ENCODE peak calls at places on chromosomes 1 and 21, in five cellular contexts. L is RCC 7860, G is AG04450, R is fibroblast of the conjunctiva, P is pancreas. F is an unnamed sample.

GRCh38 chr21:15967661-15968060 is 237.9 kb downstream of the USP25 start:
- DNase-seq in L (peak; percentile 72), G (no peak), R (no peak), P (no peak), F (no peak)

GRCh38 chr1:45364294-45364693 is 24.1 kb upstream of the MUTYH start:
- DNase-seq in L (no peak), G (no peak), R (no peak), P (no peak), F (no peak)

GRCh38 chr1:145720556-145720877 is 1.2 kb downstream of the CD160 start:
- DNase-seq in L (peak; percentile 94), G (peak; percentile 59), R (no peak), P (no peak), F (no peak)

GRCh38 chr1:18396247-18396646 is 84.5 kb upstream of the KLHDC7A start:
- DNase-seq in L (peak; percentile 35), G (no peak), R (no peak), P (no peak), F (no peak)

GRCh38 chr21:41777934-41778815 is 11.3 kb upstream of the RIPK4 start:
- DNase-seq in L (peak; percentile 67), G (peak; percentile 30), R (peak; percentile 74), P (peak; percentile 85), F (peak; percentile 59)

GRCh38 chr1:234965128-234965527 is 163.5 kb downstream of the TOMM20 start:
- DNase-seq in L (no peak), G (no peak), R (no peak), P (no peak), F (no peak)

GRCh38 chr1:243542726-243543415 is 287.0 kb downstream of the SDCCAG8 start:
- DNase-seq in L (no peak), G (no peak), R (no peak), P (no peak), F (no peak)

GRCh38 chr1:89800718-89801117 is 20.1 kb upstream of the LRRC8D start:
- DNase-seq in L (no peak), G (no peak), R (no peak), P (no peak), F (no peak)

GRCh38 chr1:81430955-81431646 is 369.6 kb upstream of the ADGRL2 start:
- DNase-seq in L (no peak), G (no peak), R (no peak), P (no peak), F (no peak)

GRCh38 chr1:35177237-35177786 is 15.6 kb downstream of the SFPQ start:
- DNase-seq in L (no peak), G (no peak), R (no peak), P (no peak), F (no peak)

GRCh38 chr1:25065246-25066238 is 135.5 kb upstream of the RUNX3 start:
- DNase-seq in L (no peak), G (no peak), R (no peak), P (no peak), F (no peak)

GRCh38 chr21:45898028-45898350 is 83.6 kb upstream of the COL6A1 start:
- DNase-seq in L (no peak), G (no peak), R (no peak), P (no peak), F (no peak)

GRCh38 chr1:184380468-184380867 is 6.4 kb upstream of the C1orf21 start:
- DNase-seq in L (no peak), G (no peak), R (no peak), P (no peak), F (no peak)

GRCh38 chr1:156295391-156295947 is at the start of gene GLMP:
- DNase-seq in L (no peak), G (no peak), R (peak; percentile 49), P (peak; percentile 77), F (peak; percentile 71)

GRCh38 chr1:19309123-19309813 is 2.7 kb downstream of the AKR7A2 start:
- DNase-seq in L (peak; percentile 47), G (peak; percentile 72), R (peak; percentile 57), P (no peak), F (no peak)

GRCh38 chr1:35506960-35507901 is 50.0 kb downstream of the KIAA0319L start:
- DNase-seq in L (no peak), G (no peak), R (no peak), P (no peak), F (no peak)

GRCh38 chr1:92820551-92820950 is 11.3 kb upstream of the RPL5 start:
- DNase-seq in L (no peak), G (no peak), R (no peak), P (no peak), F (no peak)

GRCh38 chr1:101190441-101190840 is 46.4 kb upstream of the S1PR1 start:
- DNase-seq in L (peak; percentile 83), G (no peak), R (no peak), P (no peak), F (no peak)

GRCh38 chr1:109290998-109291397 is 8.1 kb upstream of the PSRC1 start:
- DNase-seq in L (no peak), G (no peak), R (no peak), P (no peak), F (no peak)

GRCh38 chr1:15384301-15384901 is 25.3 kb upstream of the EFHD2 start:
- DNase-seq in L (no peak), G (no peak), R (no peak), P (no peak), F (no peak)

GRCh38 chr1:96357132-96357531 is 364.5 kb upstream of the PTBP2 start:
- DNase-seq in L (no peak), G (no peak), R (no peak), P (no peak), F (no peak)

GRCh38 chr1:152495066-152495675 is 15.4 kb upstream of the LCE5A start:
- DNase-seq in L (peak; percentile 11), G (no peak), R (no peak), P (no peak), F (no peak)

GRCh38 chr1:92085727-92086126 is 5.6 kb downstream of the BTBD8 start:
- DNase-seq in L (no peak), G (no peak), R (no peak), P (no peak), F (no peak)

GRCh38 chr1:93670141-93670540 is 11.5 kb downstream of the BCAR3 start:
- DNase-seq in L (peak; percentile 74), G (no peak), R (peak; percentile 65), P (no peak), F (no peak)

GRCh38 chr1:230189276-230190183 is 122.5 kb downstream of the GALNT2 start:
- DNase-seq in L (no peak), G (no peak), R (no peak), P (no peak), F (no peak)

GRCh38 chr1:46616277-46617107 is at the start of gene MOB3C:
- DNase-seq in L (peak; percentile 58), G (peak; percentile 55), R (peak; percentile 58), P (peak; percentile 84), F (peak; percentile 33)

GRCh38 chr1:79646885-79647284 is 640.4 kb upstream of the ADGRL4 start:
- DNase-seq in L (no peak), G (no peak), R (no peak), P (no peak), F (no peak)

GRCh38 chr1:23559985-23560755 is 869 bp upstream of the ID3 start:
- DNase-seq in L (no peak), G (no peak), R (no peak), P (no peak), F (no peak)

GRCh38 chr21:29271927-29272333 is 26.8 kb upstream of the BACH1 start:
- DNase-seq in L (no peak), G (no peak), R (no peak), P (no peak), F (peak; percentile 10)

GRCh38 chr1:36411674-36412648 is 14.3 kb upstream of the LSM10 start:
- DNase-seq in L (no peak), G (no peak), R (no peak), P (no peak), F (no peak)

GRCh38 chr1:222814536-222815366 is at the start of gene DISP1:
- DNase-seq in L (peak; percentile 87), G (no peak), R (peak; percentile 55), P (peak; percentile 82), F (peak; percentile 61)

GRCh38 chr21:33540711-33541104 is 1.2 kb downstream of the GART start:
- DNase-seq in L (no peak), G (no peak), R (no peak), P (no peak), F (no peak)

GRCh38 chr21:41758550-41758949 is 8.3 kb downstream of the RIPK4 start:
- DNase-seq in L (peak; percentile 72), G (no peak), R (no peak), P (no peak), F (no peak)

GRCh38 chr1:168365719-168366474 is 85.2 kb downstream of the TBX19 start:
- DNase-seq in L (no peak), G (no peak), R (no peak), P (no peak), F (no peak)

GRCh38 chr1:17742590-17742989 is 12.5 kb upstream of the ACTL8 start:
- DNase-seq in L (no peak), G (no peak), R (peak; percentile 20), P (no peak), F (no peak)

GRCh38 chr1:58282623-58283022 is 263.9 kb downstream of the OMA1 start:
- DNase-seq in L (no peak), G (no peak), R (no peak), P (no peak), F (no peak)

GRCh38 chr21:34614443-34614692 is 545 bp downstream of the RCAN1 start:
- DNase-seq in L (no peak), G (no peak), R (no peak), P (no peak), F (no peak)

GRCh38 chr1:245560460-245560859 is 405.7 kb downstream of the KIF26B start:
- DNase-seq in L (no peak), G (no peak), R (no peak), P (no peak), F (no peak)